ENCODE peak calls at places on chromosomes 6 and 20, in four cellular contexts. O is CD14-positive monocyte, W is neural progenitor cell, G is Calu3. L is an unnamed sample.

GRCh38 chr20:64065973-64066341 is 3.0 kb downstream of the TCEA2 start:
- DNase-seq in O (peak), W (no peak), G (peak), L (no peak)

GRCh38 chr6:40293109-40293823 is 293.9 kb downstream of the LRFN2 start:
- DNase-seq in O (no peak), W (no peak), G (no peak), L (no peak)

GRCh38 chr20:8250539-8251200 is 118.6 kb downstream of the PLCB1 start:
- DNase-seq in O (no peak), W (no peak), G (no peak), L (no peak)

GRCh38 chr6:41257369-41258195 is 28.9 kb downstream of the TREM1 start:
- DNase-seq in O (no peak), W (no peak), G (peak), L (no peak)

GRCh38 chr6:12637960-12638641 is 78.5 kb upstream of the PHACTR1 start:
- DNase-seq in O (peak), W (peak), G (peak), L (no peak)

GRCh38 chr20:4167261-4168004 is 152.1 kb upstream of the RNF24 start:
- DNase-seq in O (no peak), W (peak), G (peak), L (no peak)

GRCh38 chr20:41566896-41567527 is 51.2 kb downstream of the CHD6 start:
- DNase-seq in O (no peak), W (no peak), G (no peak), L (no peak)

GRCh38 chr6:25017932-25018581 is 82.3 kb upstream of the RIPOR2 start:
- DNase-seq in O (peak), W (peak), G (peak), L (no peak)

GRCh38 chr6:134577998-134578397 is 260.1 kb upstream of the SGK1 start:
- DNase-seq in O (no peak), W (peak), G (no peak), L (no peak)

GRCh38 chr6:52577022-52577777 is at the start of gene TRAM2:
- DNase-seq in O (peak), W (peak), G (peak), L (no peak)

GRCh38 chr6:37273697-37274096 is 15.8 kb upstream of the TMEM217 start:
- DNase-seq in O (no peak), W (no peak), G (no peak), L (no peak)

GRCh38 chr6:97294451-97294850 is 11.4 kb upstream of the MMS22L start:
- DNase-seq in O (no peak), W (no peak), G (no peak), L (no peak)

GRCh38 chr6:42200035-42200434 is 5.3 kb upstream of the GUCA1B start:
- DNase-seq in O (no peak), W (no peak), G (no peak), L (no peak)

GRCh38 chr6:2791124-2792050 is 26.2 kb downstream of the WRNIP1 start:
- DNase-seq in O (peak), W (peak), G (peak), L (no peak)

GRCh38 chr6:104689551-104690205 is 170.0 kb downstream of the HACE1 start:
- DNase-seq in O (no peak), W (no peak), G (no peak), L (no peak)

GRCh38 chr20:36499211-36499610 is 42.1 kb upstream of the MYL9 start:
- DNase-seq in O (no peak), W (no peak), G (no peak), L (no peak)

GRCh38 chr6:151269318-151269995 is 29.7 kb downstream of the AKAP12 start:
- DNase-seq in O (no peak), W (no peak), G (no peak), L (no peak)

GRCh38 chr6:34248198-34248726 is 544 bp downstream of the SMIM29 start:
- DNase-seq in O (peak), W (peak), G (peak), L (no peak)

GRCh38 chr6:89951574-89952360 is 57.5 kb downstream of the GJA10 start:
- DNase-seq in O (no peak), W (peak), G (no peak), L (no peak)

GRCh38 chr6:127212376-127212775 is 54.3 kb upstream of the RNF146 start:
- DNase-seq in O (no peak), W (no peak), G (no peak), L (no peak)

GRCh38 chr6:10441004-10441654 is 26.3 kb upstream of the TFAP2A start:
- DNase-seq in O (no peak), W (no peak), G (peak), L (no peak)

GRCh38 chr20:14673164-14673563 is 335.8 kb upstream of the FLRT3 start:
- DNase-seq in O (no peak), W (no peak), G (no peak), L (no peak)

GRCh38 chr20:42261766-42262165 is 643.6 kb upstream of the CHD6 start:
- DNase-seq in O (no peak), W (no peak), G (no peak), L (no peak)

GRCh38 chr6:35534396-35535170 is 21.9 kb upstream of the TULP1 start:
- DNase-seq in O (no peak), W (peak), G (no peak), L (no peak)

GRCh38 chr6:3575166-3575565 is 118.3 kb upstream of the SLC22A23 start:
- DNase-seq in O (no peak), W (no peak), G (no peak), L (no peak)

GRCh38 chr20:12928755-12929401 is 79.9 kb upstream of the SPTLC3 start:
- DNase-seq in O (no peak), W (no peak), G (peak), L (no peak)

GRCh38 chr20:20410678-20411077 is 42.8 kb downstream of the INSM1 start:
- DNase-seq in O (no peak), W (peak), G (no peak), L (no peak)

GRCh38 chr20:48295445-48295903 is 510.2 kb upstream of the SULF2 start:
- DNase-seq in O (no peak), W (peak), G (peak), L (no peak)

GRCh38 chr6:105192707-105193465 is 13.1 kb upstream of the POPDC3 start:
- DNase-seq in O (no peak), W (no peak), G (no peak), L (no peak)

GRCh38 chr20:44724423-44725091 is 9.4 kb downstream of the CCN5 start:
- DNase-seq in O (no peak), W (no peak), G (no peak), L (no peak)

GRCh38 chr6:155424201-155424600 is 31.4 kb downstream of the NOX3 start:
- DNase-seq in O (no peak), W (no peak), G (no peak), L (no peak)

GRCh38 chr6:33621396-33622388 is 570 bp downstream of the ITPR3 start:
- DNase-seq in O (no peak), W (peak), G (peak), L (no peak)

GRCh38 chr6:118748311-118749062 is 97.1 kb upstream of the CEP85L start:
- DNase-seq in O (no peak), W (peak), G (no peak), L (no peak)

DNA sequence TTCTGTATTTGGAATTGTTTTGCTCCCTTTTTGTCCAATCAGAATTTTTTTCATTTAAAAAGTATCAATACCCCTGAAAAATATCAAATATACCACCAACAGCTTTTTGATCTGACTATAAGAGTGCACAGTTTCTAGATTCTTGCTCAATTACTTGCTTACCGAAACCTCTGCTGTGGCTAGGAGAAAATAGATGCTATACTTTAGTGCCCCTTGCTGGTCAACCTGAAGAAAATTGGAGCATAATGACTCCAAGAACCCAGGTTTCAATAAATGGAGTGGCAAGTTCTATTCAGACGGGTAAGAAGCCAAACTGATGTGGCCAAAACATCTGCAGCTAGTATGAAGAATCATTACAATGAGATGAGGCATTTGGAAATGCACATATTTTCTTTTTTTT is 91.4 kb upstream of the SASH1 start:
- DNase-seq in O (no peak), W (peak), G (no peak), L (no peak)
- TF ChIP-seq CTCF in O (no peak), W (peak), G (no peak), L (peak)

DNA sequence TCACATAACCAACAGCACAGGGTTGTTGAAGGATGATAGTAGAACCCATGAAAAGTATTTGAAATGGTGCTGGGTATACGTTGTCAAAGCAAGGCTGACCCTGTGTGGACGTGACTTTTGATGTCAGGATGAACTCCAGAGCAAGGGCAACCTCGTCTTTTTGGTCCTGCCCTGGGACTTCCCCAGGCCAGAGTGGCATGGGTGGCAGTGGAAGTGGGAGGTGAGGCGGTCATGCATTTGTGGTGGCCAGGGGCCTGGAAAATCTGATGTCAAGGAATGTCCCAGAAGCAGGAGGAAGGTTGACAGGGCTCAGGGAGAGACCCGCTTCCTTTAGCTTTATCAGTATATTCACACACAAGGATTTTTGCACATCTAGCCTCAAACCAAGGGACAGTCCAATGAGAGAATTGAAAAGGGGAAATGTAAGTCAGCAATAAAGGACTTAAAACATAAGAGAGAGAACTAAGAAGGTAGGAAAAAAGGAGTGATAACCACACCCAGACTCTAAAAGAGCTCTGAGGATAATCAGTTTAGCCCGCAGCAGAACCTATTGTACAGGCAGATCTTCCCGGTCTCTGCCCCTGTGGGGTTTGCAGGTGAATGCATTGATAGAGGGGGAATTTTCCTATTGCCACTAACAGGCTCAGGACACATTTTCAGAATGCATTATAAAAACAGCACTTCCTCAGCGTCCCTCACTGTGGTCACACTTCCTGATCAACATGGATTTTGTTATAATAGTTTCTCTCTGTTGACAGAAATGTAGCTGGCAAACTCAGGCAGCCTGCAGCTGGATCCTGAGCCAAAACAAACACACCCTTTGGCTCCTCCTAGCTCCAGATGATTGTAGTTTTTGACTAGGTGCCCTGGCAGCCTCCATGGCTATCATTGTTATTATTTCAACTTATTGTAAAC is 98.7 kb upstream of the HDGFL1 start:
- DNase-seq in O (no peak), W (peak), G (peak), L (no peak)
- TF ChIP-seq CTCF in O (no peak), W (peak), G (no peak), L (peak)

GRCh38 chr6:93779086-93779858 is 359.9 kb upstream of the EPHA7 start:
- DNase-seq in O (no peak), W (peak), G (no peak), L (no peak)
- TF ChIP-seq CTCF in O (no peak), W (peak), G (no peak), L (peak)

DNA sequence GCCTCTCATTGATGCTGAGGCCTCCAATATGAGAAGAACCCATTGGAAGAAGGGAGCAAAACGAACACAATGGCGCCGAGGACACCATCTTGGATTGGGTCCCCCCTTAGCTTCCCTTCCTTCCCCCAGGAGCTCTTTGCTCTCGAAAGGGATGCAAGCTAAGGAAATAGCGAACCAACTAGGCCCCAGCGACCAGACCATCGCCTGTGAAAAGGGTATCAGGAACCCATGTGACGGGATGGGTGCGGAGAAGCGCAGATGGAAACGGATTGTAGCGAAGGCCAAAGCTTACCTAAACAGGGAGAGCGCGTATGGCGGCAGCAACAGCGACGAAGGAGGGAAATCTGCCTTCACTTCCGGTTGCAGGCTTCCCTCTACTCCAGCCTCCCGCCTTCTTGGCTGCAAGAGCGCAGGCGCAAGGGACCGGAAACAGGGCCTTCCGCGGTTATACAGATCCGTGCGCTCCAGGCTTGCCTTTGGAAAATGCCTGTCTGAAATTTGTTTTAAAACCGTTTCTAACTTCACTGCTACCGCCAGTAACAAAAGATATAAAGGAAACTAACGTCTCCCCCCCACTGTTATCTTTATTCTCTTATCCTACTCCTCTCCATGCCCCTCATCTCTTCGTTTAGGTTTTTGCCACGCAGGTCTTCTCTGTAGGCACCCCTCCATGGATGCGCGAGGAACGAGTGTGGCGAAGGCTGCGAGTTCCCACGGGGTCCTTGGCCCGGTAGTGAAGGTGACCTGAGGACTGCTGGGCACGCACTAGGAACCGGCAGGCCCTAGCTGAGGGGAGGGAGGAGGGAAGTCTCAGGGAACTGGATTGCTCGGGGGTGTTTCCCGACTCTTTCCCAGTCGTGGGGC is at the start of gene DDX39B:
- DNase-seq in O (peak), W (peak), G (peak), L (peak)
- TF ChIP-seq CTCF in O (no peak), W (no peak), G (peak), L (no peak)

DNA sequence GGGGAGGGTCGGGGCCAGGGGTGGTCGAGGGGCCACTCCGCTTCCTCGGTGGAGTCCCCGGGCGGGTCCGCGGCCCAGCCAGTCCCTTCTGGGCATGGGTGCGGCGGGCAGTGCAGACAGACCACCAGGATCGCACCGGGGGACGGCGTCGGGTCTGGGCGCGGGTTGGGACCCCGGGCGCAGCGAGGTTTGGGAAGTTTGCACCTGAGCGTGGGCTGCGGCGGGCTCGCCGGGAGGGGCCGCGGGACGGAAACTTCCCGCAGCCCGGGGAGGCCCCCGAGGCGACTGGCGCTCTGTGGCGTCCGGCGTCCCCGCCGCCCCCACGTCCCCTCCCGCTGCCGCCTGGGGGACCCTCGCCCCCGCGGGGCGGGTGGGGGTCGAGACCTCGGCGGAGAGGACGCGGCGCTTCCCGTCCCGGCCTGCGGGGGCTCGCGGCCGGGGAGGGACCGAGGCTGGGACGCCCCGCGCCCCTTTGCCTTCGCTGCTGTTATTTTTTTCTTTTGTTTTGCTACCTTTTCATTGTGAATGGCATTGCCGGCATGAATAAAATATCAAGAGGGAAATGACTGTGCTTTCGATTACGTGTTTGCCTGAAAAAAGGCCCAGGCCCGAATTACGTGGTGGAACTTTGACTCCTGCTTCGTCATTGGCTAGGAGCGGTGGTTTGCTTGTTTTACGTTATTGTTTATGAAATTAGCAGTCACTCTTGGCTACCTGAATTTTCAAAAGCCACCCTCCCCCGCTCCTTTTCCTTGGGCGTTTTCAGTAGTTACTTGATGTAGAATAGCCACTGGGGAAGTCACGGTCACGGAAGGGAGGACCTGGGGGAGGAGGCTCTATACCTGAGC is 701 bp downstream of the SNX9 start:
- DNase-seq in O (peak), W (peak), G (peak), L (no peak)
- TF ChIP-seq CTCF in O (no peak), W (peak), G (no peak), L (peak)

L was measured in chondrocyte.